ENCODE peak calls at places on chromosomes 12 and 14, in seven cellular contexts. Y, W, S, E, T, P and X are unnamed samples.

GRCh38 chr12:77746108-77746507 is 84.6 kb upstream of the NAV3 start:
- DNase-seq in Y (peak), W (no peak), S (no peak), E (peak), T (no peak), P (no peak), X (no peak)

GRCh38 chr12:45601888-45602287 is 127.6 kb upstream of the ARID2 start:
- DNase-seq in Y (no peak), W (no peak), S (no peak), E (no peak), T (no peak), P (no peak), X (no peak)

GRCh38 chr14:53295985-53296582 is 143.0 kb upstream of the DDHD1 start:
- DNase-seq in Y (peak), W (peak), S (no peak), E (peak), T (no peak), P (no peak), X (no peak)

GRCh38 chr12:33634544-33634943 is 194.9 kb upstream of the SYT10 start:
- DNase-seq in Y (no peak), W (no peak), S (no peak), E (peak), T (no peak), P (no peak), X (no peak)

GRCh38 chr12:132498931-132499330 is 9.0 kb downstream of the FBRSL1 start:
- DNase-seq in Y (no peak), W (no peak), S (no peak), E (no peak), T (no peak), P (no peak), X (no peak)

GRCh38 chr14:35956376-35957000 is 130.3 kb downstream of the BRMS1L start:
- DNase-seq in Y (no peak), W (no peak), S (no peak), E (no peak), T (no peak), P (no peak), X (no peak)

GRCh38 chr12:30692470-30692869 is 3.2 kb downstream of the IPO8 start:
- DNase-seq in Y (peak), W (peak), S (no peak), E (no peak), T (no peak), P (no peak), X (no peak)

GRCh38 chr12:13597166-13597565 is 384.2 kb downstream of the GRIN2B start:
- DNase-seq in Y (no peak), W (no peak), S (no peak), E (no peak), T (no peak), P (no peak), X (no peak)

GRCh38 chr12:89179245-89179644 is 173.1 kb downstream of the DUSP6 start:
- DNase-seq in Y (no peak), W (peak), S (no peak), E (no peak), T (no peak), P (no peak), X (no peak)

GRCh38 chr12:131105736-131106356 is 152.1 kb downstream of the ADGRD1 start:
- DNase-seq in Y (no peak), W (no peak), S (peak), E (no peak), T (no peak), P (peak), X (no peak)

GRCh38 chr12:50186667-50187066 is 19.5 kb upstream of the CERS5 start:
- DNase-seq in Y (peak), W (no peak), S (no peak), E (no peak), T (no peak), P (no peak), X (no peak)

GRCh38 chr14:50920482-50921225 is 23.6 kb downstream of the PYGL start:
- DNase-seq in Y (peak), W (peak), S (no peak), E (no peak), T (no peak), P (no peak), X (no peak)

GRCh38 chr14:23602181-23603095 is 23.8 kb upstream of the JPH4 start:
- DNase-seq in Y (no peak), W (no peak), S (no peak), E (no peak), T (no peak), P (no peak), X (no peak)

GRCh38 chr14:81776531-81776930 is 242.9 kb upstream of the SEL1L start:
- DNase-seq in Y (no peak), W (no peak), S (no peak), E (peak), T (no peak), P (no peak), X (no peak)

GRCh38 chr14:67228325-67228984 is 12.8 kb upstream of the PALS1 start:
- DNase-seq in Y (no peak), W (peak), S (no peak), E (no peak), T (no peak), P (no peak), X (no peak)

GRCh38 chr12:114166360-114166759 is 200.2 kb upstream of the RBM19 start:
- DNase-seq in Y (peak), W (peak), S (peak), E (no peak), T (no peak), P (no peak), X (no peak)

GRCh38 chr14:67396381-67396965 is 15.5 kb downstream of the PLEK2 start:
- DNase-seq in Y (peak), W (no peak), S (no peak), E (no peak), T (no peak), P (no peak), X (no peak)

GRCh38 chr14:102775855-102776760 is 1.1 kb upstream of the TRAF3 start:
- DNase-seq in Y (peak), W (peak), S (no peak), E (no peak), T (no peak), P (no peak), X (no peak)

GRCh38 chr12:52122904-52123303 is 43.4 kb downstream of the SMIM41 start:
- DNase-seq in Y (no peak), W (no peak), S (no peak), E (no peak), T (no peak), P (no peak), X (no peak)

DNA sequence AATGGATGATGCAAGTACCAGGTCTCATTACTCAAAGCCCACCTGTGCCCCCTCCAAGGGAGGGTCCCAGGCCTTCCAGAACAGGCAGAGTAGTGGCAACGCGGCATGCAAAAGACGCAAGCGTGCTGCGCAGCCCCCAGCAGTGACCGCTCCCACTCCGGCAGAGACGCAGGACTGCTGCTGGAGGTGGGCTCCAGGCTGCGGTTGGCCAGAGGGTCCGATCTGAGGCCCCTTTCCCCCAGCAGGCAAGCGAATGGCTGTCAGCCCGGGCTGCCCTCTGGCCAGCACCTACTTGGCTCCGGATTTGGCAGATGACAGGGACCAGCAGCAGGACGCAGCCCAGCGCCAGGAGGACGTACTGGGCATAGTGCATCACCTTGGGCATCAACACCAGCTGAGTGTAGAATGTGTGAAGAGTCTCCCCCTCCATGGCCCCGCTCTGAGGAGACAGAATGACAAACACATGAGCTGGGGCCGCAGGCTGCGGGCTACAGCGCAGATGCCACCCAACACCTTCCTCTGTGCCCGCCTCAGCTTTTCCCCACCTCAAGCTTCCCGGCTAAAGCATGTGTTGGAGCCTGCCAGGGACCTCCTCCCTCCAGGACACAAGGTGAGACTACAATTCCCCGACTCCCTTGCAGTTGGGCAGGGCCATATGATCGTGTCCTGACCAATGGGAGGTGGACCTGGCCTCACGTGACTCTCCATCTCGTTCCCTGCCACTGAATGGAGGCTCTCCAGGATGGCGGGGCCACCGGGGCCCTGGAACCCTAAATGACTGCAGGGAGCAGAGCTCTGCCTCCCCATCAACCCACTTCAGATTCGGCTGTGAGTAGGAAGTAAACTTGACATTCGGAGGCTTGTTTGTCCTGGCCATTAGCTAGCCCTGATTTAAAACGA is 77.3 kb downstream of the SCARB1 start:
- DNase-seq in Y (peak), W (no peak), S (peak), E (no peak), T (peak), P (peak), X (peak)
- TF ChIP-seq CTCF in Y (no peak), W (no peak), S (no peak), E (no peak), T (no peak), P (no peak), X (no peak)

DNA sequence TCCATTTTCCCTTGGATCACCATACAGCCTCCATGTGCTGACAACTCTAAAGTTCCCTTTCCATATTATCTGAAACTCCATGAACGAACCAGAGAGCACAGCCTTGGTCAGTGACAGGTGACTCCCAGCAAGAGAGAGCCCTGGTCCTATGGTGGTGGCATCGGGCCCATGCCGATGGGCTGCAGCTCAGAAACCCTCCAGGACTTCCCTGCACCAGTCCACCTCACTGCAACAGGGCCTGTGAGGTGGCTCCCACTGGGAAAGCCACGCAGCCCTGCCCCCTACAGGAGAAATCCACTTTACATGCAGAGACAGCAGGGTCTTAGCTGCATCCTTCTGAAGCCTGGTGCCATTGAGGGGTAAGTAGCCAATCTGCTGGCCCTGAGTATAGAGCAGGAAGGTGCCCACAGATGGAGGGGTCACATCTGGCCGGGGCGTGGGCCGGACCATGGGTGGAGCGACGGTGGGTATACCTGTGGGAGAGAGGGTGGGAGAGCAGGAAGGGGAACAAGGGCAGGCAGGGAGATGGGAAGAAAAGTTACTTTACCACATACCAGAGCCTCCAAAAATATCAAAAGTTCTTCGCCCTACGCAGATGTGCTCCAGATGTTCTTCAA is 24.7 kb downstream of the RTRAF start:
- DNase-seq in Y (no peak), W (peak), S (peak), E (no peak), T (no peak), P (no peak), X (no peak)
- TF ChIP-seq CTCF in Y (peak), W (peak), S (peak), E (peak), T (no peak), P (no peak), X (no peak)

GRCh38 chr12:92506460-92506859 is 196.3 kb upstream of the PLEKHG7 start:
- DNase-seq in Y (no peak), W (no peak), S (no peak), E (no peak), T (no peak), P (no peak), X (no peak)
- TF ChIP-seq CTCF in Y (no peak), W (no peak), S (no peak), E (no peak), T (no peak), P (no peak), X (no peak)

GRCh38 chr12:57278465-57279453 is 27.8 kb upstream of the STAC3 start:
- DNase-seq in Y (no peak), W (no peak), S (no peak), E (no peak), T (no peak), P (no peak), X (no peak)

GRCh38 chr12:57276935-57277563 is 26.1 kb upstream of the STAC3 start:
- DNase-seq in Y (peak), W (peak), S (peak), E (peak), T (no peak), P (no peak), X (no peak)

DNA sequence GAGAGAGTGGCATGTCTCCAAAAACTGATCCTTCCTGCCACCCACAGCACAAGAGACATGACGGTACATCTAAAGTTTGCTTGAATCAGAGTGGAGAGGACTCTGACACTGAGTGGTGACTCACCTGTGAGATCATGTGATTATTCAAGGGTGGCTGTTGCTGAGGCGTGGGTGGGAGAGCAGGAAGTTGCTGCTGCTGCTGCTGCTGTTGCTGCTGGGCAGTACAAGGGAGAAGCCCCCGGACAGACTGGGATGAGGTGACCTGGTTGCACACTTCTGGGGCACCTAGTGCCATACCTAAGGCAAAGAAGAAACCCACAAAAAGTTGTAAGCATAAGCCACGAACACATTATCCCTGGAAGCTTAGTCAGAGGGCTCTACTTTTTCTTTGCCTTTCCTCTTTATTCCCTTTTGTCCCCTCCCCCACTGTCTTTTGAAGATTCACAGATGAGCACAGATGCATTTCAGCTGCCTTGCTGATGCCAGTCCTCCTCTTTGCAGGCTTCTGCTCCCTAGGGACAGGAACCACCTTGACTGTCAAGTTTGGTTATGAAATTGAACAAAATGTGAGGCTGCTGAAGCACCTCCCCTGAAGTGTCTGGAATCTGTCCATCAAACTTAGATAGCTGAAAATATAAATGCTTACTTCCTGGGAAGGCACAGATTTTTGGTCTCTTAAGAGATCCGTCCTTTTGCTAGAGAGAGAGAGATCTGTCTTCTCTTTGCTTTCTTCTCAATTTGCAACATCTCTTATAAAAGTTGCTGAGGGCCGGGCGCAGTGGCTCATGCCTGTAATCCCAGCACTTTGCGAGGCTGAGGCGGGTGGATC is 29.5 kb upstream of the STAC3 start:
- DNase-seq in Y (peak), W (peak), S (no peak), E (no peak), T (no peak), P (peak), X (peak)
- TF ChIP-seq CTCF in Y (no peak), W (no peak), S (no peak), E (no peak), T (no peak), P (no peak), X (no peak)

DNA sequence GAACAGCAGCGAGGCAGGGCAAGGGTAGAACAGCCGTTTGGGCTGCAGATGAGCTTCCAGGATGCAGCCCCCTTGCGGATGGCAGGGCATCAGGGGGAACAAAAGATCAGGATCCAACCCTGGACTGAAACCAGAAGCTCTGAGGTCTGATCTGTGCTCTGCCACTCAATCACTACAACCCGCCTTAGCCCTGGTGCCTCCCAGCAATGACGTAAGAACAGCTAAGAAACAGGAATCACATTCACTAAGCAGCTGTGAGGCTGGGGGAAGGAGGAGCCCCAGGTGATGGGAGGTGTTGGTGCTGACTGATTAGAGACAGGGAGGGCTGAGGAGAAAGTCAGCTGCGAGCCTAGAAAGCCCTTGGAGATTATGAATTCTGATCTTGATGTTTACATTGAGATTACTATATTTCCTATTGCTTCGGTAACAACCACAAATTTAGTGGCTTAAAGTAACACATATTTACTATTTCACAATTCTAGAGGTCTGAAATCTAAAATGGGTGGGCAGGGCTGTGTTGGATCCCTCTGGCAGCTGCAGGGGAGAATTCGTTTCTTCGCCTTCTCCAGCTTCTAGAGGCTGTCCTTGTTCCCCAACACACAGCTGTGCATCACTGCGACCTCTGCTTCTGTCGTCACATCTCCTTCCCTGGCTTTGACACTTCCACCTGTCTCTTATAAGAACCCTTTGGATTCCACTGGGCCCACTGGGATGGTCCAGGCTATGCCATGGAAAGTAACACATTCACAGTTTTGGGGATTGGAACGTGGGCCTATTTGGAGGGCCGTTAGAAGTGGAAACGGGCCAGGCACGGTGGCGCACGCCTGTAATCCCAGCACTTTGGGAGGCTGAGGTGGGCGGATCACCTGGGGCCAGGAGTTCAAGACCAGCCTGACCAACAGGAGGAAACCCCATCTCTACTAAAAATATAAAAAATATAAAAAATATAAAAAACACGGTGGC is 6.1 kb upstream of the CD9 start:
- DNase-seq in Y (peak), W (no peak), S (peak), E (peak), T (no peak), P (no peak), X (peak)
- TF ChIP-seq CTCF in Y (no peak), W (no peak), S (no peak), E (peak), T (no peak), P (no peak), X (no peak)

DNA sequence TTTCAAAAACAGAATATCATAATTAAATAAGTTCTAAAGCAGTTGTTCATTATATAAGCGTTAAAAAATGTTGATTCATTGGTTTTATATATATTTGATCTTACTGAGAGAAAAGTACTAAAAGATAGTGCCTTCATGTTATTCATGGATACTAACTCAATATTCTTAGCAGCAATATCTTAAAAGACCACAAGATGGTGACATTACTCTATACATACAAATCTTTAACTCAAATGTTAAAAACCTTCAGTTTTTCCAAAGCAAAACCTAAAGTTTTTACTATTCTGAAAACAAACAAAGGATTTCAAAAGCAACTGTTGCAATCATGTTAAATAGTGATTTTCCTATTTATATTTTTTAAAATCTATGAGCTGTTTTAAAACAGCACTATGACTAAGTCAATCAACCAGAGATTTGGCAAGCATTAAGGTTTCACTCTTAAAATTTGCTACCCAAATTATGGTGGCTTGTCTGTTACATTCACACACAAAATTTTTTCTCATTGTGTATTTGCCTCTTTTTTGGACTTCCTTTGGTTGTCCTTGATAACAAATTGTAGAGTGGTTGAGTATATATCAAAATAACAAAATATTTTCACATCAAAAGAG is 50.1 kb upstream of the RERGL start:
- DNase-seq in Y (peak), W (peak), S (no peak), E (peak), T (no peak), P (no peak), X (no peak)
- TF ChIP-seq CTCF in Y (peak), W (peak), S (peak), E (peak), T (peak), P (peak), X (no peak)